ENCODE peak calls at places on chromosomes 4 and X, in four cellular contexts. V is MM.1S, Y is HL-60, X is lung. P is an unnamed sample.

GRCh38 chrX:23383411-23383810 is 48.8 kb downstream of the PTCHD1 start:
- DNase-seq in V (no peak), Y (no peak), X (no peak), P (no peak)

GRCh38 chr4:52199574-52200338 is 148.7 kb downstream of the SPATA18 start:
- DNase-seq in V (no peak), Y (no peak), X (no peak), P (no peak)

GRCh38 chr4:166198041-166198440 is 325.0 kb downstream of the TLL1 start:
- DNase-seq in V (no peak), Y (no peak), X (no peak), P (peak; percentile 34)

GRCh38 chrX:16946971-16947562 is 609 bp downstream of the REPS2 start:
- DNase-seq in V (no peak), Y (no peak), X (peak; percentile 36), P (no peak)

GRCh38 chr4:100299019-100299418 is 108.8 kb upstream of the DDIT4L start:
- DNase-seq in V (no peak), Y (no peak), X (no peak), P (no peak)

GRCh38 chrX:9786839-9787635 is 808 bp downstream of the SHROOM2 start:
- DNase-seq in V (no peak), Y (no peak), X (no peak), P (no peak)

GRCh38 chr4:14787221-14787620 is 215.1 kb upstream of the CPEB2 start:
- DNase-seq in V (no peak), Y (no peak), X (no peak), P (no peak)

GRCh38 chrX:298993-299392 is 17.8 kb downstream of the PLCXD1 start:
- DNase-seq in V (no peak), Y (no peak), X (no peak), P (no peak)

GRCh38 chr4:74675673-74676279 is 118.5 kb downstream of the BTC start:
- DNase-seq in V (peak; percentile 71), Y (peak; percentile 20), X (no peak), P (no peak)

GRCh38 chr4:21577066-21577465 is 371.5 kb downstream of the KCNIP4 start:
- DNase-seq in V (no peak), Y (no peak), X (no peak), P (no peak)

GRCh38 chr4:140309124-140309870 is 64.1 kb upstream of the SCOC start:
- DNase-seq in V (peak; percentile 12), Y (no peak), X (no peak), P (peak; percentile 44)

GRCh38 chr4:155530290-155530689 is 136.4 kb upstream of the GUCY1A1 start:
- DNase-seq in V (no peak), Y (no peak), X (no peak), P (no peak)

GRCh38 chr4:152590179-152591031 is 54.5 kb upstream of the FBXW7 start:
- DNase-seq in V (no peak), Y (no peak), X (no peak), P (peak; percentile 76)

GRCh38 chrX:101759000-101759399 is 99.3 kb upstream of the ARMCX2 start:
- DNase-seq in V (peak; percentile 43), Y (no peak), X (no peak), P (peak; percentile 37)

GRCh38 chr4:1563241-1563640 is 120.9 kb downstream of the FAM53A start:
- DNase-seq in V (no peak), Y (no peak), X (no peak), P (no peak)

GRCh38 chr4:118180776-118181175 is 146.5 kb downstream of the NDST3 start:
- DNase-seq in V (no peak), Y (no peak), X (no peak), P (no peak)

GRCh38 chr4:130288576-130288975 is 1192.6 kb downstream of the C4orf33 start:
- DNase-seq in V (no peak), Y (no peak), X (no peak), P (no peak)

GRCh38 chr4:102430511-102430910 is 70.6 kb upstream of the NFKB1 start:
- DNase-seq in V (peak; percentile 18), Y (no peak), X (no peak), P (no peak)

GRCh38 chr4:70544279-70544870 is 26.0 kb downstream of the AMTN start:
- DNase-seq in V (peak; percentile 46), Y (no peak), X (no peak), P (no peak)

GRCh38 chr4:1381944-1382541 is 24.2 kb downstream of the NKX1-1 start:
- DNase-seq in V (no peak), Y (no peak), X (no peak), P (no peak)

GRCh38 chr4:71184195-71184781 is 154.5 kb upstream of the SLC4A4 start:
- DNase-seq in V (peak; percentile 80), Y (peak; percentile 27), X (peak; percentile 41), P (peak; percentile 15)

GRCh38 chrX:109760922-109761250 is 27.8 kb upstream of the ACSL4 start:
- DNase-seq in V (no peak), Y (no peak), X (no peak), P (no peak)

GRCh38 chr4:13436962-13437361 is 47.2 kb downstream of the RAB28 start:
- DNase-seq in V (peak; percentile 60), Y (no peak), X (no peak), P (no peak)

GRCh38 chr4:120769227-120769626 is 153.3 kb downstream of the PRDM5 start:
- DNase-seq in V (no peak), Y (no peak), X (no peak), P (no peak)

GRCh38 chrX:72255445-72255844 is 16.6 kb upstream of the ERCC6L start:
- DNase-seq in V (no peak), Y (no peak), X (peak; percentile 41), P (no peak)

GRCh38 chrX:150465856-150466775 is 102.3 kb upstream of the MTM1 start:
- DNase-seq in V (no peak), Y (no peak), X (no peak), P (no peak)

GRCh38 chr4:101039367-101039766 is 308.0 kb downstream of the PPP3CA start:
- DNase-seq in V (no peak), Y (no peak), X (no peak), P (no peak)

GRCh38 chr4:73573794-73574528 is 46.3 kb downstream of the RASSF6 start:
- DNase-seq in V (peak; percentile 61), Y (no peak), X (peak; percentile 67), P (peak; percentile 44)

GRCh38 chr4:40377462-40378385 is 42.6 kb downstream of the CHRNA9 start:
- DNase-seq in V (no peak), Y (peak; percentile 10), X (no peak), P (peak; percentile 89)

GRCh38 chr4:40423735-40424134 is 88.6 kb downstream of the CHRNA9 start:
- DNase-seq in V (no peak), Y (peak; percentile 17), X (no peak), P (peak; percentile 63)

GRCh38 chr4:145307763-145308430 is 127.5 kb upstream of the OTUD4 start:
- DNase-seq in V (no peak), Y (no peak), X (no peak), P (no peak)
- TF ChIP-seq CTCF in V (no peak), Y (no peak), X (no peak), P (no peak)

DNA sequence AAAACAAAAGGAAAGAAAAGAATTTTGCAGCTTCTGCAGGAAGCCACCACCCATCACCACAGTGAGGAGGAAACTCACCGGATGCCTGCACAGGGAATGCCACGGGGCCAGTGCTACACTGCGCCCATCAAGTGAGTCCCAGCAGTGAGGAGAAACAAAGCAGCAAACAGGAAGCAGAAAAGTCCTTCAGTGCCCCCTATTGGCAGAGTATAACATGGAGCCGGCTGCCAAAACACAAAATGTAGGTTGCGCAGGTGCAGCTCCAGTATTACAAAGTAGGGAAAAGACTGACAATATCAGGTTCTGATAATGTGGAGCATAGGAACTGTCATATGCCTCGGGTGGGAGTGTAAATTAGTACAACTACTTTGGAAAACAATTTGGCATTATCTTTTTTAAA is 23.3 kb upstream of the SCML2 start:
- DNase-seq in V (peak; percentile 30), Y (no peak), X (no peak), P (no peak)
- TF ChIP-seq CTCF in V (peak; percentile 62), Y (peak; percentile 37), X (no peak), P (peak; percentile 43)

GRCh38 chr4:24514808-24515207 is 69.5 kb downstream of the DHX15 start:
- DNase-seq in V (no peak), Y (no peak), X (no peak), P (no peak)
- TF ChIP-seq CTCF in V (peak; percentile 17), Y (no peak), X (no peak), P (no peak)

DNA sequence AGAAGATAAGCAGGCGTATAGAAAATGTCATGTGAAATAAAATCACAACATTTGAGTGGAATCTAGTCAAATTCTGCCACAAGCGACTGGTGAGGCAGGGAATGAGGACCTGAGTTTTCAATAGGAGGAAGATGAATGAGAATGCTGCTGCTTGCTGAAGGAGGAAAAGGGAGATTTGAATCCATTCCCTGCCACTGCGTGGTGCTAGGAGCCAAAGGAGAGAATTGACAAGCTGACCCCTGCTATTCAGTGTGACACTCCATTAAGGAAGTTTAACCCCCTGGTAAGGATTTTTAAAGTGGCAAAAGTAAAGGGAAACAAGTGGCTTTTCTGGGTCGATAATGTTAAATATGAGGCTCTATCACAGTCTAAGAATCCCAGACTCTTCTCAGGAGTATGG is 314.0 kb downstream of the NAF1 start:
- DNase-seq in V (no peak), Y (no peak), X (no peak), P (no peak)
- TF ChIP-seq CTCF in V (no peak), Y (no peak), X (no peak), P (no peak)

DNA sequence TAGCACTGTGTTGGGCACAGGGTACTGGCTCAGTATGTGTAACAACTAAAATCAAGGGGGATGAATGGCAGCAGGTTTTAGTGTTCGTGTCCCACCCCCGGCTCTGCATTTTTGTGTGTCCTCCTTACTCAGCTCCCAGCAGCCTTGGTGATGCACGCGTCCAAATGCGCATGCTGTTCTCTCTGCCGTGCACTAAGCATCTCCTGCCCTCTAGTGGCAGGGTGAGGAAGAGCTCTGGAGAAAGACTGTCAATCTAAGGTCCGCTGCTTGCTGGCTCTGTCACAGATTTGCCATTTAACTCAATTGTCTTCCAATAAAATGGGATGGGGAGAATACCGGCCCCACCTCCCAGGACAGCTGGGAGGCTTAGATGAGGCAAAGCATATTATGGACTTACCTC is 61.4 kb downstream of the WFS1 start:
- DNase-seq in V (peak; percentile 47), Y (no peak), X (no peak), P (no peak)
- TF ChIP-seq CTCF in V (peak; percentile 66), Y (peak; percentile 85), X (no peak), P (peak; percentile 79)

DNA sequence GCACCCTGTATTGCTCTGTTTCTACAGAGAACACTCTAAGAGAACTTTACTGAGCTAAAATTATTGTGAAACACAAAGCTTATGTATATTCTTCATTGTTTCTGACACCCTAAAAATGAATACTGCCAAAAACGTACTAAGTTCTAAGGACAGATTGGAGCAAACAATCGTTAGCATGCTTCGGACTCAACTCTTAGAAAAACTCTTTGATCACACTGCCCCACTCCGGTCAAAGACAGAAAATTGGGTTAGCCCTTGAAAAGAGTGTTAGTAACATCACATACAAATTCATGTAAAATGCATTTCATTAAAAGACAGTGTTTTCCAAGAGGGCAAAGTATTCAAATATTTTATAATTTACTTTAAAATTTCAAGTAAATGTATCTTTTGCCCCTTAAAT is 177.4 kb downstream of the DCHS2 start:
- DNase-seq in V (no peak), Y (no peak), X (no peak), P (no peak)
- TF ChIP-seq CTCF in V (no peak), Y (no peak), X (no peak), P (no peak)